ENCODE peak calls at places on chromosomes 13 and 19, in four cellular contexts. J is A549, K is K562, D is IMR-90. E is an unnamed sample.
A peak's percentile ranks its signal among the peaks of the same experiment; 100 is the strongest.

GRCh38 chr19:52898101-52898500 is 666 bp upstream of the ZNF320 start:
- DNase-seq in J (no peak), K (no peak), D (no peak), E (no peak)

GRCh38 chr13:98461525-98462240 is 115.2 kb downstream of the STK24 start:
- DNase-seq in J (no peak), K (no peak), D (no peak), E (no peak)

GRCh38 chr13:61316647-61317046 is 99.0 kb downstream of the PCDH20 start:
- DNase-seq in J (no peak), K (no peak), D (no peak), E (no peak)

GRCh38 chr19:58562126-58563033 is 4.0 kb upstream of the UBE2M start:
- DNase-seq in J (no peak), K (no peak), D (peak; percentile 39), E (peak; percentile 60)

GRCh38 chr13:112112534-112113276 is 45.8 kb downstream of the SOX1 start:
- DNase-seq in J (no peak), K (no peak), D (no peak), E (no peak)

GRCh38 chr13:24664726-24665409 is 15.3 kb upstream of the ATP12A start:
- DNase-seq in J (no peak), K (no peak), D (peak; percentile 63), E (no peak)

GRCh38 chr19:54481326-54481930 is 8.3 kb upstream of the CDC42EP5 start:
- DNase-seq in J (peak; percentile 67), K (peak; percentile 51), D (peak; percentile 33), E (peak; percentile 65)

GRCh38 chr13:97307882-97308624 is 85.9 kb downstream of the MBNL2 start:
- DNase-seq in J (peak; percentile 70), K (no peak), D (peak; percentile 68), E (peak; percentile 45)

GRCh38 chr13:47100214-47100853 is 203.5 kb upstream of the HTR2A start:
- DNase-seq in J (no peak), K (no peak), D (peak; percentile 22), E (peak; percentile 8)

GRCh38 chr19:39430675-39431593 is 4.8 kb downstream of the RPS16 start:
- DNase-seq in J (peak; percentile 100), K (peak; percentile 48), D (peak; percentile 100), E (no peak)

GRCh38 chr13:36251012-36251411 is 36.7 kb upstream of the SOHLH2 start:
- DNase-seq in J (no peak), K (no peak), D (no peak), E (no peak)

GRCh38 chr19:39407644-39408391 is 1.2 kb downstream of the ZFP36 start:
- DNase-seq in J (peak; percentile 60), K (no peak), D (no peak), E (no peak)

GRCh38 chr13:40982772-40983171 is 36.3 kb downstream of the ELF1 start:
- DNase-seq in J (no peak), K (no peak), D (peak; percentile 52), E (peak; percentile 38)

GRCh38 chr13:25901460-25902376 is 150.1 kb downstream of the SHISA2 start:
- DNase-seq in J (peak; percentile 2), K (no peak), D (peak; percentile 11), E (peak; percentile 51)

GRCh38 chr13:44575741-44576395 is at the start of gene TSC22D1:
- DNase-seq in J (peak; percentile 23), K (no peak), D (peak; percentile 56), E (peak; percentile 54)

GRCh38 chr13:99731747-99732146 is 230.5 kb downstream of the TM9SF2 start:
- DNase-seq in J (no peak), K (no peak), D (no peak), E (peak; percentile 42)

GRCh38 chr13:52850396-52851152 is 2.1 kb upstream of the PCDH8 start:
- DNase-seq in J (peak; percentile 46), K (no peak), D (peak; percentile 7), E (peak; percentile 71)

GRCh38 chr19:57620673-57621348 is 6.8 kb downstream of the ZNF134 start:
- DNase-seq in J (peak; percentile 67), K (no peak), D (peak; percentile 15), E (no peak)

GRCh38 chr13:97212540-97213146 is 9.5 kb upstream of the MBNL2 start:
- DNase-seq in J (peak; percentile 48), K (no peak), D (peak; percentile 49), E (no peak)

GRCh38 chr13:39913339-39913738 is 257.9 kb downstream of the COG6 start:
- DNase-seq in J (no peak), K (no peak), D (no peak), E (no peak)

GRCh38 chr13:39910041-39910440 is 254.6 kb downstream of the COG6 start:
- DNase-seq in J (no peak), K (no peak), D (no peak), E (no peak)

GRCh38 chr13:39910833-39911232 is 255.4 kb downstream of the COG6 start:
- DNase-seq in J (no peak), K (no peak), D (no peak), E (no peak)

GRCh38 chr13:39913928-39914327 is 258.5 kb downstream of the COG6 start:
- DNase-seq in J (no peak), K (no peak), D (no peak), E (no peak)

DNA sequence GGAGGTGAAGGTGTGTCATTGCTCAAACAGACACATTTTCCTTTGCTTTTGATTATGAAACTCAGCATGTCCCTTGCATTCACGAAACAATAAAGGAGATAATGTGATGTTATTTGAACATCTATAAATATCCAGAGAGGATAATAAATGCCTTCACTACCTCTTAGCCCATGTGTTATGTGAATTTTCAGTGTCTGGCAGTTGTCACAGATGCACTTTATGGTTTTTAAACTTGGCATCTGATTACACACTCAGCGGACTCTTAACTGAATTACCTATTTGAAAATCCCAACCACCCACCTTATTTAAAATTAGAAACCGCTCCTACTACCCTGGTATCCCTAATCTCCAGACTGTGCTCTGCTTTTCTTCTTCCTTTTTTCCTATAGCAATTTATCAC is 254.2 kb downstream of the COG6 start:
- DNase-seq in J (no peak), K (no peak), D (no peak), E (peak; percentile 14)
- TF ChIP-seq RCOR1 in J (no peak), K (no peak), D (no peak), E (peak; percentile 88)

GRCh38 chr13:27226991-27227390 is 24.4 kb upstream of the RPL21 start:
- DNase-seq in J (no peak), K (no peak), D (no peak), E (no peak)

GRCh38 chr13:27229642-27230041 is 21.7 kb upstream of the RPL21 start:
- DNase-seq in J (no peak), K (no peak), D (no peak), E (no peak)

GRCh38 chr13:27233964-27234363 is 17.4 kb upstream of the RPL21 start:
- DNase-seq in J (no peak), K (no peak), D (no peak), E (no peak)

GRCh38 chr13:27228131-27228530 is 23.2 kb upstream of the RPL21 start:
- DNase-seq in J (no peak), K (no peak), D (no peak), E (no peak)
- TF ChIP-seq RCOR1 in J (no peak), K (no peak), D (no peak), E (no peak)

GRCh38 chr19:41670755-41671154 is 17.3 kb downstream of the CEACAM7 start:
- DNase-seq in J (no peak), K (no peak), D (no peak), E (no peak)

GRCh38 chr19:41671481-41671880 is 16.6 kb downstream of the CEACAM7 start:
- DNase-seq in J (no peak), K (no peak), D (no peak), E (no peak)

GRCh38 chr19:41666075-41666474 is 22.0 kb downstream of the CEACAM7 start:
- DNase-seq in J (no peak), K (no peak), D (no peak), E (no peak)

DNA sequence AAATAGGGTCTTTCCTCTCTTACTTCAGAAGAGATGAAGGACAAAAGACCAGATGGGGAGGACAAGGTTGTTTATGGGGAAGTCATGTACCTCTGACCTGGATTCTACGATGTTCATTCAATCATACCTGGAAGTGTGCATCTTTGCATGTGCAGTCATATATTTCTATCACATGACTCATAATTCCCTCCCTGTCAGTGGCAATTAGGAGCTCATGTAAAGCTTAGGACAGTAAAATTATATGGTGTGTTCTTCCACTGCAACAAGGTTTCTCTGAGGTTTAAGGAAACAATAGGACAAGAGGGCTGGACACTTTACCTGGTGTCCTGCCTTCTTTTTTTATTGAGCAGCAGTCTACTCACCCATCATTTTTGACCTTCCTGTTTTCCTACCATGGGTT is 19.8 kb downstream of the CEACAM7 start:
- DNase-seq in J (no peak), K (no peak), D (no peak), E (no peak)
- TF ChIP-seq RCOR1 in J (no peak), K (no peak), D (no peak), E (no peak)

GRCh38 chr19:14775855-14776254 is 2.5 kb downstream of the ADGRE2 start:
- DNase-seq in J (no peak), K (peak; percentile 59), D (no peak), E (no peak)
- TF ChIP-seq RCOR1 in J (no peak), K (peak; percentile 4), D (no peak), E (no peak)

DNA sequence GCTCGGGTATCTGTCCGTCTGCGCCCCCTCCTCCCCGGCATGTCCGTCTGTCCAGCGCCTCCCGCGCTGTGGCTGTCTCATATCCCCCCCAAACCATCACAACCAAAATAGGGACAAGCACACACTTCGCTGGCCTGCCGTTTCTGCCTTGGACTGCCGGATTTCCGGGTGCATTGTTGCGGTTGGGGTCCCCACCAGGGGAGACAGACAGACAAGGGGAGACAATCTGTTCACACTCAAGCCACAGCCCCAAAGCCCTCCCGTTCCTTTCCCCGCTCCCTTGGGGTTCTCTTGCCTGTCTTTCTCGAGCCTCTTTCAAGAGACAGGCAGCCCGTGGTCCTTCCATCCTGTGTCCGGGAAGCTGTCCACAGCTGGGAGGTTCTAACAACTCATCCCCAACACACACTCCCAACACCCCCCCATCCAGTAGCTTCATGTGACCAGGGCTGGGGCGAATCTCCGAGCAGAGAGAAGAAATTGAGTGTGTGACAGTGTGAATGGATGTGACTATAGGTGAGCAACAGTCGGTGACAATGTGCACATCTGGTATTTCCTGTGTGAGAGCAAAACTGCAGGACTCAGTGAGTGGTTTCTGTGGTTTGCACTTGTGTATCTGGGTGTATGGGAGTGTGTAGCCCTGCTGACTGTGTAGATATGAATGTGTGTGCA is 16.5 kb upstream of the FOSB start:
- DNase-seq in J (no peak), K (no peak), D (peak; percentile 88), E (no peak)
- TF ChIP-seq RCOR1 in J (no peak), K (no peak), D (no peak), E (no peak)

GRCh38 chr13:101706651-101707050 is 254.2 kb downstream of the ITGBL1 start:
- DNase-seq in J (peak; percentile 13), K (no peak), D (peak; percentile 94), E (no peak)
- TF ChIP-seq RCOR1 in J (no peak), K (no peak), D (peak; percentile 69), E (no peak)

GRCh38 chr19:10402441-10403038 is 802 bp downstream of the CDC37 start:
- DNase-seq in J (no peak), K (peak; percentile 39), D (no peak), E (peak; percentile 76)

GRCh38 chr19:10407102-10407501 is 3.8 kb upstream of the CDC37 start:
- DNase-seq in J (no peak), K (no peak), D (no peak), E (no peak)

GRCh38 chr19:10406191-10406590 is 2.8 kb upstream of the CDC37 start:
- DNase-seq in J (no peak), K (no peak), D (no peak), E (no peak)

GRCh38 chr19:10403137-10404021 is at the start of gene CDC37:
- DNase-seq in J (peak; percentile 95), K (peak; percentile 94), D (peak; percentile 97), E (peak; percentile 98)

GRCh38 chr19:10404888-10405808 is 1.8 kb upstream of the CDC37 start:
- DNase-seq in J (no peak), K (peak; percentile 3), D (no peak), E (peak; percentile 42)
- TF ChIP-seq RCOR1 in J (no peak), K (no peak), D (no peak), E (no peak)